ENCODE peak calls at places on chromosomes 13 and 19, in five cellular contexts. K is pancreas, G is SK-N-SH, V is tibial artery, J is BE2C. Z is an unnamed sample.

GRCh38 chr13:40780822-40781401 is 8.5 kb upstream of the SLC25A15 start:
- DNase-seq in K (no peak), G (peak; percentile 20), V (no peak), J (peak; percentile 20), Z (no peak)

GRCh38 chr19:19386373-19386869 is 19.1 kb upstream of the GATAD2A start:
- DNase-seq in K (no peak), G (no peak), V (no peak), J (no peak), Z (no peak)

GRCh38 chr19:44059229-44059628 is 7.4 kb downstream of the ZNF223 start:
- DNase-seq in K (no peak), G (no peak), V (no peak), J (no peak), Z (no peak)

GRCh38 chr19:42092350-42092749 is 16.4 kb downstream of the ZNF574 start:
- DNase-seq in K (no peak), G (peak; percentile 63), V (no peak), J (peak; percentile 64), Z (no peak)

GRCh38 chr13:73715114-73715909 is 418.9 kb downstream of the KLF12 start:
- DNase-seq in K (no peak), G (no peak), V (no peak), J (no peak), Z (no peak)

GRCh38 chr13:23749288-23749880 is 139.8 kb downstream of the MIPEP start:
- DNase-seq in K (no peak), G (no peak), V (no peak), J (no peak), Z (no peak)

GRCh38 chr19:5609881-5610280 is 12.7 kb downstream of the SAFB2 start:
- DNase-seq in K (no peak), G (no peak), V (no peak), J (no peak), Z (no peak)

GRCh38 chr19:14809272-14810057 is 25.5 kb downstream of the OR7A5 start:
- DNase-seq in K (no peak), G (no peak), V (no peak), J (no peak), Z (no peak)

GRCh38 chr19:46904114-46905060 is 43.6 kb downstream of the ARHGAP35 start:
- DNase-seq in K (no peak), G (peak; percentile 42), V (no peak), J (no peak), Z (peak; percentile 36)

GRCh38 chr13:97194473-97194872 is 27.7 kb upstream of the MBNL2 start:
- DNase-seq in K (no peak), G (no peak), V (no peak), J (no peak), Z (no peak)

GRCh38 chr19:28876604-28877123 is 336.3 kb downstream of the UQCRFS1 start:
- DNase-seq in K (no peak), G (no peak), V (no peak), J (no peak), Z (no peak)

GRCh38 chr19:46021531-46022041 is 1.3 kb downstream of the PGLYRP1 start:
- DNase-seq in K (no peak), G (no peak), V (peak; percentile 54), J (no peak), Z (no peak)

DNA sequence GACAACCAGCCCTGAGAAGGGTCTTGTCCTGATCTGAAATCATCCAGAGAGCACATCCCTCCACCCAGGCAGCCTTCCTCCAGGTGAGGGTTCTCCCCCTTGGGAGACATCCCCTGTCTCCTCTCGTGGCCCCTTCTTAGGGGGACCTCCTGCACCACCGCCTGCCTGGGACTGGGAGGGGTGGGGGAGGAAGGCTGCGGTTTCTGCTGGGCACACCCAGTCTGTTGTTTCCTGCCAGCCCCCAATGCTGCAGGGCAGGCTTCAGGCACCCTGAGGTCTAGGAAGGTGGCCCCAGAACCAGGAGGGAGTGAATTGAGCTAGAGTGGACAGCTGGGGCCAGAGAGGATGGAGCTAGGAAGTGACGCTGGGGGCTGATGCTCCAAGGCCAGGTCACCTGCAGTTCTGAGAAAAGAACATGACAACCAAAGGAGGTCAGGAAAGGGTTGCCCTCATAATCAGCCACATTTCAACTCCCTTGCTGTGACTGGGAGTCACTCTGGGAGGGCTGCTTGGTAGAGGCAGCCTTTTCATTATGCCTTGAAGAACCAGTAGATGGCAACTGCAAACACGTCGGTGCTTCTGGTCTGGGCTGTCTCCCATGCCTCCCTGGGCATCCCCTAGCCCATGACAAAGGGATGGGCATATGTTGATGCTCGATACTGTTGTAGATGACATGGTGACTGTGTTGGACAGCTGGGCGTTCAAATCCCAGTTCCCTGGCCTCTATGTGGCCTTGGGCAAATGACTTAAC is 1.4 kb downstream of the ARHGEF18 start:
- DNase-seq in K (no peak), G (no peak), V (peak; percentile 43), J (no peak), Z (no peak)
- H3K4me1 ChIP-seq in K (no peaks in the 10 kb centered on the region), G (no peaks in the 10 kb centered on the region), V (no peaks in the 10 kb centered on the region), J (no peaks in the 10 kb centered on the region), Z (no peaks in the 10 kb centered on the region)

GRCh38 chr19:50447750-50448149 is 15.1 kb downstream of the MYBPC2 start:
- DNase-seq in K (no peak), G (no peak), V (no peak), J (no peak), Z (no peak)
- H3K9me3 ChIP-seq in K (no peaks in the 10 kb centered on the region), G (no peaks in the 10 kb centered on the region), V (no peaks in the 10 kb centered on the region), J (no peaks in the 10 kb centered on the region), Z (peaks cover 4% of the 10 kb centered on the region)

GRCh38 chr19:10762656-10763055 is 44.8 kb downstream of the DNM2 start:
- DNase-seq in K (no peak), G (no peak), V (no peak), J (no peak), Z (peak; percentile 53)
- H3K4me1 ChIP-seq in K (peaks cover 37% of the 10 kb centered on the region), G (peaks cover 30% of the 10 kb centered on the region), V (no peaks in the 10 kb centered on the region), J (peaks cover 12% of the 10 kb centered on the region), Z (peaks cover 94% of the 10 kb centered on the region)

DNA sequence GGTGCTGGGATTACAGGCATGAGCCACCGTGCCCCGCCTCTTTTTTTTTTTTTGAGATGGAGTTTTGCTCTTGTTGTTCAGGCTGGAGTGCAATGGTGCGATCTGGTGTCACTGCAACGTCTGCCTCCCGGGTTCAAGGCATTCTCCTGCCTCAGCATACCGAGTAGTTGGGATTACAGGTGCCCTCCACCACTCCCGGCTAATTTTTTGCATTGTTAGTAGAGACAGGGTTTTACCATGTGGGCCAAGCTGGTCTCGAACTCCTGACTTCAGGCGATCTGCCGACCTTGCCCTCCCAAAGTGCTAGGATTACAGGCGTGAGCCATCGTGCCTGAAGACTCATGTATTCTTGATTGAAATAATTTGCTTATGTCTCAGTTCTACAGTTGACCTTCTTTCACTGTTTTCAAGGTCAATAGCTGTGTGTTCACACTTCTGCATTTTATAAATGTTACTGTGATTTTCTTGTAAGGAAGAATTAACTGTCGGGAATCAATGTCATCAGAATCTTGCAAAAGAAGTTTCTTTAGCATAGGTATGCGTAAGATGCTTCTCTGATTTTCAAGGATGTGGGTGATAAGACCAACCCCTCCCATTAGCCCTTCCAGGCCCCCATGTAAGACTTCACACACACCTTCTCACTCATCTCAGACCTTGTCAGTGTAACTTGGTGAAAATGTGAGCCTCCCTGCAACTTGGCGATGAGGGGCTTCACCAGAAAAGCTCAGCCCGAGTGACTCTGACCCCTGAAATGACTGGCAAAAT is 12.7 kb upstream of the ZNF701 start:
- DNase-seq in K (no peak), G (no peak), V (no peak), J (no peak), Z (no peak)
- H3K9me3 ChIP-seq in K (no peaks in the 10 kb centered on the region), G (peaks cover 15% of the 10 kb centered on the region), V (peaks cover 89% of the 10 kb centered on the region), J (peaks cover 3% of the 10 kb centered on the region), Z (peaks cover 97% of the 10 kb centered on the region)